ENCODE peak calls at places on chromosomes 3 and 15, in ten cellular contexts. N, C, F, D, E, V, Q, M, J and T are unnamed samples.

GRCh38 chr15:23648920-23649515 is 1.4 kb upstream of the MAGEL2 start:
- DNase-seq in N (no peak), C (no peak), F (no peak), D (no peak), E (peak), V (no peak), Q (no peak), M (no peak), J (no peak), T (no peak)

GRCh38 chr15:59966262-59966661 is 37.8 kb upstream of the FOXB1 start:
- DNase-seq in N (no peak), C (no peak), F (no peak), D (no peak), E (no peak), V (no peak), Q (no peak), M (no peak), J (no peak), T (no peak)

GRCh38 chr3:194259982-194260856 is 90.9 kb downstream of the CPN2 start:
- DNase-seq in N (no peak), C (no peak), F (no peak), D (no peak), E (no peak), V (no peak), Q (no peak), M (no peak), J (no peak), T (peak)

GRCh38 chr3:23611737-23612295 is 193.9 kb upstream of the UBE2E1 start:
- DNase-seq in N (no peak), C (no peak), F (peak), D (no peak), E (peak), V (no peak), Q (no peak), M (peak), J (no peak), T (no peak)

GRCh38 chr15:67183443-67184169 is 70.9 kb downstream of the AAGAB start:
- DNase-seq in N (no peak), C (no peak), F (no peak), D (no peak), E (no peak), V (no peak), Q (no peak), M (no peak), J (no peak), T (peak)

GRCh38 chr3:131795382-131796085 is 239.3 kb downstream of the CPNE4 start:
- DNase-seq in N (no peak), C (peak), F (peak), D (peak), E (peak), V (peak), Q (no peak), M (no peak), J (peak), T (no peak)

GRCh38 chr3:125151916-125152315 is 60.6 kb downstream of the SLC12A8 start:
- DNase-seq in N (no peak), C (no peak), F (no peak), D (no peak), E (no peak), V (no peak), Q (no peak), M (no peak), J (no peak), T (no peak)

GRCh38 chr3:127961963-127962362 is 46.9 kb downstream of the KBTBD12 start:
- DNase-seq in N (no peak), C (peak), F (no peak), D (no peak), E (peak), V (no peak), Q (no peak), M (peak), J (peak), T (no peak)

GRCh38 chr15:100350434-100351226 is 8.9 kb upstream of the ADAMTS17 start:
- DNase-seq in N (no peak), C (no peak), F (no peak), D (no peak), E (no peak), V (no peak), Q (no peak), M (no peak), J (peak), T (no peak)

GRCh38 chr3:81572201-81572756 is 189.2 kb downstream of the GBE1 start:
- DNase-seq in N (no peak), C (no peak), F (no peak), D (no peak), E (no peak), V (no peak), Q (no peak), M (no peak), J (no peak), T (no peak)